ENCODE peak calls at places on chromosomes 13 and 19, in four cellular contexts. T is cardiac fibroblast; V is activated naive CD4-positive, alpha-beta T cell treated with anti-CD3 and anti-CD28 coated beads, Interleukin-2, amount 10 ng/mL, durations not matched to agents 7 days and 5 days; Y is NCI-H345. N is an unnamed sample.

GRCh38 chr13:38868870-38869269 is 121.8 kb downstream of the STOML3 start:
- DNase-seq in V (no peak), Y (no peak), T (no peak), N (no peak)

GRCh38 chr13:45257638-45258338 is 56.9 kb upstream of the KCTD4 start:
- DNase-seq in Y (no peak), V (no peak), T (peak; percentile 20), N (no peak)

GRCh38 chr19:44745386-44745831 is 3.1 kb upstream of the BCL3 start:
- DNase-seq in V (no peak), T (peak; percentile 87), Y (no peak), N (no peak)

GRCh38 chr19:12113121-12113520 is 27.0 kb downstream of the ZNF20 start:
- DNase-seq in T (no peak), Y (no peak), V (no peak), N (no peak)

GRCh38 chr19:51688665-51689571 is 4.2 kb upstream of the SPACA6 start:
- DNase-seq in V (peak; percentile 25), Y (no peak), T (peak; percentile 97), N (no peak)

GRCh38 chr13:30837227-30838159 is 68.6 kb upstream of the MEDAG start:
- DNase-seq in V (no peak), Y (no peak), T (no peak), N (no peak)

GRCh38 chr19:2720777-2721569 is at the start of gene DIRAS1:
- DNase-seq in Y (peak; percentile 12), T (no peak), V (no peak), N (no peak)

GRCh38 chr19:13839193-13839937 is 37.6 kb upstream of the NANOS3 start:
- DNase-seq in Y (no peak), T (peak; percentile 93), V (peak; percentile 89), N (peak; percentile 80)

GRCh38 chr13:108342369-108343289 is 73.1 kb downstream of the TNFSF13B start:
- DNase-seq in T (peak; percentile 68), Y (peak; percentile 20), V (peak; percentile 43), N (peak; percentile 26)

GRCh38 chr19:31220540-31220939 is 128.7 kb downstream of the TSHZ3 start:
- DNase-seq in Y (no peak), V (peak; percentile 56), T (peak; percentile 43), N (peak; percentile 6)

GRCh38 chr19:38989066-38989605 is 13.6 kb upstream of the FBXO17 start:
- DNase-seq in Y (peak; percentile 36), T (no peak), V (no peak), N (no peak)

GRCh38 chr19:38270587-38271167 is 6.3 kb downstream of the SPINT2 start:
- DNase-seq in V (no peak), Y (no peak), T (peak; percentile 32), N (no peak)

GRCh38 chr13:45191874-45192273 is 9.0 kb downstream of the KCTD4 start:
- DNase-seq in T (no peak), V (no peak), Y (no peak), N (no peak)

GRCh38 chr13:22934744-22935523 is 245.8 kb upstream of the SGCG start:
- DNase-seq in V (no peak), T (no peak), Y (no peak), N (no peak)

GRCh38 chr19:11736696-11737095 is 2.0 kb downstream of the ZNF823 start:
- DNase-seq in T (peak; percentile 86), V (no peak), Y (no peak), N (no peak)

GRCh38 chr13:93227906-93228801 is 1.5 kb downstream of the GPC6 start:
- DNase-seq in T (peak; percentile 77), V (no peak), Y (peak; percentile 76), N (no peak)

GRCh38 chr13:76903544-76904162 is 17.4 kb upstream of the KCTD12 start:
- DNase-seq in V (peak; percentile 82), T (peak; percentile 90), Y (peak; percentile 76), N (peak; percentile 34)

GRCh38 chr13:61170791-61171330 is 244.8 kb downstream of the PCDH20 start:
- DNase-seq in T (no peak), V (no peak), Y (no peak), N (no peak)

N was measured in T-helper 22 cell.